ENCODE peak calls at places on chromosomes 5 and 9, in ten cellular contexts. D, U, V, E, K, G, B, N, Q and W are unnamed samples.

GRCh38 chr5:66171349-66172344 is 27.5 kb downstream of the SREK1 start:
- DNase-seq in V (no peak), G (peak; percentile 57), N (no peak), Q (no peak), E (peak; percentile 50), B (peak; percentile 32), K (peak; percentile 45), U (peak; percentile 47), D (no peak), W (no peak)

GRCh38 chr9:128529191-128529590 is 23.2 kb upstream of the SPTAN1 start:
- DNase-seq in G (no peak), N (no peak), K (no peak), E (no peak), Q (no peak), U (no peak), D (no peak), B (no peak), V (no peak), W (no peak)

GRCh38 chr5:113514263-113514590 is 733 bp downstream of the YTHDC2 start:
- DNase-seq in Q (no peak), E (no peak), D (no peak), U (no peak), N (no peak), G (no peak), B (no peak), K (no peak), V (no peak), W (no peak)

GRCh38 chr5:84696651-84697050 is 312.0 kb upstream of the EDIL3 start:
- DNase-seq in N (no peak), G (no peak), K (no peak), E (no peak), B (no peak), V (no peak), U (no peak), D (no peak), Q (no peak), W (no peak)

GRCh38 chr5:45521067-45521466 is 175.1 kb downstream of the HCN1 start:
- DNase-seq in E (peak; percentile 0), G (peak; percentile 49), D (peak; percentile 42), B (peak; percentile 47), U (no peak), V (no peak), N (no peak), Q (no peak), K (no peak), W (no peak)

GRCh38 chr9:109975574-109976327 is 195.8 kb downstream of the PALM2AKAP2 start:
- DNase-seq in G (no peak), B (no peak), K (no peak), N (no peak), V (no peak), Q (no peak), D (no peak), U (no peak), E (no peak), W (no peak)

GRCh38 chr9:6873862-6874261 is 116.1 kb downstream of the KDM4C start:
- DNase-seq in V (no peak), Q (no peak), K (no peak), G (no peak), D (no peak), B (peak; percentile 38), E (no peak), N (no peak), U (no peak), W (no peak)

GRCh38 chr5:77842247-77842646 is 66.1 kb upstream of the TBCA start:
- DNase-seq in N (no peak), G (no peak), B (no peak), D (no peak), V (no peak), K (no peak), Q (no peak), E (no peak), U (no peak), W (no peak)

GRCh38 chr5:78727786-78728761 is 79.5 kb upstream of the LHFPL2 start:
- DNase-seq in B (no peak), E (peak; percentile 78), K (peak; percentile 75), Q (no peak), U (no peak), D (peak; percentile 54), N (no peak), V (peak; percentile 96), G (no peak), W (no peak)

GRCh38 chr5:59637878-59638580 is 255.5 kb downstream of the PDE4D start:
- DNase-seq in V (no peak), Q (no peak), D (no peak), N (no peak), K (no peak), U (no peak), E (no peak), B (no peak), G (no peak), W (no peak)

GRCh38 chr5:35252963-35253362 is 22.7 kb upstream of the PRLR start:
- DNase-seq in K (no peak), N (no peak), G (no peak), Q (no peak), B (no peak), V (no peak), E (no peak), D (no peak), U (no peak), W (no peak)

GRCh38 chr5:35246928-35247644 is 16.8 kb upstream of the PRLR start:
- DNase-seq in D (no peak), B (peak; percentile 64), Q (peak; percentile 2), N (no peak), U (peak; percentile 57), K (no peak), V (no peak), E (no peak), G (no peak), W (peak; percentile 81)

GRCh38 chr5:35247645-35248034 is 17.4 kb upstream of the PRLR start:
- DNase-seq in N (no peak), U (no peak), G (no peak), Q (no peak), K (no peak), E (no peak), V (no peak), D (no peak), B (peak; percentile 75), W (peak; percentile 21)

GRCh38 chr5:35246411-35246810 is 16.1 kb upstream of the PRLR start:
- DNase-seq in V (no peak), Q (no peak), E (no peak), G (no peak), U (no peak), N (no peak), K (no peak), D (no peak), B (no peak), W (no peak)

GRCh38 chr5:35248843-35249780 is 18.8 kb upstream of the PRLR start:
- DNase-seq in V (no peak), G (no peak), B (no peak), Q (no peak), U (no peak), N (no peak), D (no peak), E (no peak), K (no peak), W (no peak)
- H3K4me3 ChIP-seq in V (no peak overlapping the region), G (no peak overlapping the region), B (peak overlapping the region; percentile 45), Q (no peak overlapping the region), U (peak overlapping the region; percentile 14), N (no peak overlapping the region), D (no peak overlapping the region), E (peak overlapping the region; percentile 33), K (no peak overlapping the region), W (no peak overlapping the region)

DNA sequence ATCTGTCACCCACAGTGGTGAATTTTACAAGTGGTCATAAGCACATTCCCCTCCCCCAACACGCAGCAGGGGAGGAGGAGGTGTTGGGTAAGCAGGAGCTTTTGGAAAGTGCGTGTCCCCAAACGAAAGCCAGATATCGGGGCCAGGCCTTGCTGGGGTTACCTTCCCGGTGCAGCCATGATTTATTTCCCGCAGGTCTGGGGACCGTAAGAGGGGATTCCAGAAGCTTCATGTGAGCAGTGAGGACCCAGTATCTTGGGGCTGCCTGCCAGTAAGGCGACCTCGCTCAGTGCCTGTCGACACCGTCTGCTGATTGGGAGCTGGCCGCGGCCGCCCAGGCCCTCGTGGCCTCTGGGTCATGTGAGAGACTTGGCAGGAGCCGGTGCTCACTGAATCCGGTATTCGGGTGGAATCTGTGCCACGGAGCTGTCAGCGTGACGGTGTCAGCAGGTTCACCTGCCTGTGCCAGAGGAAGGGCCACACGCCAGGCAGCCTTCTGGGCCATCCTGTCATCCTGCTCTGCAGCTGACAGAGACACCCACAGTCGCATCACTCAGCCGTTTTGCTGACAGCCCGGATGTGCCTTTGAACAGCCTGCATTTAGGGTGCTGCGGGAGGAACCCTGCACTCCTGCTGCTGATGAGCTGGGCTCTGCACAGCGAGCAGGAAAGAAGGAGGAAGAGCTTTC is 37.3 kb downstream of the SEC61B start:
- DNase-seq in K (no peak), U (peak; percentile 65), N (peak; percentile 93), E (no peak), G (no peak), B (peak; percentile 90), V (no peak), D (peak; percentile 93), Q (peak; percentile 93), W (peak; percentile 70)
- TF ChIP-seq POLR2A in K (no peak), U (peak; percentile 26), N (peak; percentile 47), E (no peak), G (no peak), B (peak; percentile 25), V (peak; percentile 85), D (peak; percentile 81), Q (no peak), W (no peak)

GRCh38 chr5:131533844-131534243 is 101.2 kb downstream of the RAPGEF6 start:
- DNase-seq in K (no peak), D (no peak), Q (no peak), V (no peak), B (no peak), N (no peak), E (peak; percentile 11), U (no peak), G (no peak), W (no peak)
- TF ChIP-seq CTCF in K (peak; percentile 10), D (peak; percentile 4), Q (no peak), V (peak; percentile 31), B (peak; percentile 18), N (peak; percentile 19), E (no peak), U (no peak), G (no peak), W (no peak)

GRCh38 chr9:98379572-98379971 is 124.1 kb upstream of the TBC1D2 start:
- DNase-seq in Q (no peak), N (no peak), V (no peak), E (no peak), D (no peak), K (no peak), G (no peak), B (no peak), U (no peak), W (no peak)

GRCh38 chr9:98383758-98384157 is 128.3 kb upstream of the TBC1D2 start:
- DNase-seq in D (no peak), V (no peak), U (no peak), Q (no peak), B (no peak), K (no peak), N (no peak), E (peak; percentile 19), G (no peak), W (no peak)

GRCh38 chr9:98381311-98382103 is 126.1 kb upstream of the TBC1D2 start:
- DNase-seq in K (no peak), B (no peak), Q (no peak), E (no peak), D (no peak), V (no peak), N (no peak), G (no peak), U (no peak), W (no peak)

GRCh38 chr9:98378206-98379193 is 123.1 kb upstream of the TBC1D2 start:
- DNase-seq in B (no peak), N (no peak), D (no peak), E (no peak), Q (no peak), G (no peak), V (no peak), K (no peak), U (no peak), W (no peak)

GRCh38 chr9:98380065-98380681 is 124.7 kb upstream of the TBC1D2 start:
- DNase-seq in B (peak; percentile 29), N (no peak), E (peak; percentile 52), G (no peak), K (peak; percentile 72), Q (no peak), U (no peak), V (peak; percentile 26), D (no peak), W (no peak)
- H3K4me3 ChIP-seq in B (no peak overlapping the region), N (no peak overlapping the region), E (no peak overlapping the region), G (no peak overlapping the region), K (no peak overlapping the region), Q (no peak overlapping the region), U (no peak overlapping the region), V (no peak overlapping the region), D (no peak overlapping the region), W (no peak overlapping the region)